ENCODE peak calls at places on chromosome 3, in seven cellular contexts. Q, G, C, T, E, U and F are unnamed samples.

GRCh38 chr3:48428863-48429415 is 947 bp downstream of the PLXNB1 start:
- DNase-seq in E (peak), T (peak), Q (no peak), G (peak), U (peak), C (peak), F (no peak)

GRCh38 chr3:51547274-51547673 is 8.8 kb downstream of the RAD54L2 start:
- DNase-seq in E (no peak), G (no peak), T (no peak), C (no peak), U (no peak), Q (no peak), F (no peak)

GRCh38 chr3:171049831-171050444 is 23.4 kb upstream of the SLC2A2 start:
- DNase-seq in C (peak), E (peak), G (peak), Q (peak), U (peak), T (peak), F (no peak)

GRCh38 chr3:129985113-129985512 is 10.6 kb downstream of the TRH start:
- DNase-seq in G (no peak), Q (no peak), C (no peak), E (no peak), U (no peak), T (no peak), F (no peak)

GRCh38 chr3:47890037-47890831 is 87.3 kb downstream of the DHX30 start:
- DNase-seq in T (peak), E (no peak), Q (no peak), U (peak), G (no peak), C (no peak), F (no peak)

GRCh38 chr3:167304077-167304476 is 76.0 kb downstream of the ZBBX start:
- DNase-seq in C (no peak), G (peak), Q (no peak), T (peak), U (peak), E (no peak), F (no peak)

GRCh38 chr3:160564949-160565441 is 376 bp downstream of the KPNA4 start:
- DNase-seq in U (peak), T (peak), C (peak), E (peak), G (peak), Q (peak), F (no peak)

GRCh38 chr3:44280631-44281030 is 38.9 kb downstream of the TOPAZ1 start:
- DNase-seq in G (no peak), U (peak), E (peak), T (no peak), C (no peak), Q (no peak), F (no peak)

GRCh38 chr3:151009430-151009829 is 36.9 kb upstream of the CLRN1 start:
- DNase-seq in T (no peak), Q (no peak), E (no peak), C (no peak), G (no peak), U (no peak), F (no peak)

GRCh38 chr3:52108302-52109232 is 45.7 kb downstream of the POC1A start:
- DNase-seq in C (peak), U (peak), E (peak), Q (no peak), T (no peak), G (peak), F (peak)

GRCh38 chr3:69009559-69010410 is 3.7 kb downstream of the EOGT start:
- DNase-seq in E (peak), T (peak), C (peak), G (no peak), U (peak), Q (no peak), F (no peak)

GRCh38 chr3:190435618-190436017 is 14.1 kb downstream of the TMEM207 start:
- DNase-seq in C (peak), Q (no peak), T (no peak), G (no peak), E (no peak), U (no peak), F (no peak)

GRCh38 chr3:50154840-50155490 is at the start of gene SEMA3F:
- DNase-seq in Q (peak), T (peak), C (peak), G (peak), E (peak), U (peak), F (no peak)
- TF ChIP-seq CTCF in Q (no peak), T (peak), C (no peak), G (no peak), E (no peak), U (peak), F (peak)

GRCh38 chr3:37028329-37028728 is 35.0 kb downstream of the MLH1 start:
- DNase-seq in G (peak), T (no peak), U (no peak), E (no peak), Q (no peak), C (no peak), F (no peak)

GRCh38 chr3:37025562-37026335 is 32.4 kb downstream of the MLH1 start:
- DNase-seq in Q (no peak), T (no peak), C (no peak), U (no peak), E (no peak), G (no peak), F (no peak)

GRCh38 chr3:37024820-37025405 is 31.6 kb downstream of the MLH1 start:
- DNase-seq in C (no peak), T (no peak), G (no peak), Q (peak), U (no peak), E (no peak), F (no peak)

GRCh38 chr3:37026851-37027250 is 33.5 kb downstream of the MLH1 start:
- DNase-seq in E (no peak), Q (no peak), G (no peak), T (no peak), U (no peak), C (no peak), F (no peak)

DNA sequence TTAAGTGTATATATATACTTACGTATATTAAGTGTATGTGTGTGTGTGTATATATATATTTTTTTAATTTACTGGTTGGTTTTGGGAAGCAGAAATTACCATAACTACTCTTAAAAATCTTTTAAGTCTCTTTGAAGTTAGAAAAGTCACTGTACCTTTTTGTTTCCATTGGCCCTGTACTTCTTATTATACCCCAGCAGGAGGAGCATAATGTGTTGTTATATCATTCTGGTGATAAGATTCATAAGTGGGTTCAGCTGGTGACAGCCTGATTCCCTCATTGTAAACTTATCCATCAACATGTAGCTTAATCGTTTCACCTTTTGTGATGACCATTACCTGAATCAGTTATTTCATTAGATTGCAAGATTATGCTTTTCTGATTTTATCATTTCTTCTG is 30.8 kb downstream of the MLH1 start:
- DNase-seq in C (peak), E (no peak), U (no peak), T (no peak), Q (peak), G (no peak), F (no peak)
- TF ChIP-seq CTCF in C (peak), E (no peak), U (no peak), T (peak), Q (peak), G (peak), F (peak)

GRCh38 chr3:147712357-147712756 is 303.2 kb downstream of the ZIC1 start:
- DNase-seq in Q (no peak), T (no peak), C (no peak), U (peak), G (no peak), E (peak), F (no peak)
- TF ChIP-seq CTCF in Q (no peak), T (peak), C (no peak), U (peak), G (no peak), E (no peak), F (no peak)

DNA sequence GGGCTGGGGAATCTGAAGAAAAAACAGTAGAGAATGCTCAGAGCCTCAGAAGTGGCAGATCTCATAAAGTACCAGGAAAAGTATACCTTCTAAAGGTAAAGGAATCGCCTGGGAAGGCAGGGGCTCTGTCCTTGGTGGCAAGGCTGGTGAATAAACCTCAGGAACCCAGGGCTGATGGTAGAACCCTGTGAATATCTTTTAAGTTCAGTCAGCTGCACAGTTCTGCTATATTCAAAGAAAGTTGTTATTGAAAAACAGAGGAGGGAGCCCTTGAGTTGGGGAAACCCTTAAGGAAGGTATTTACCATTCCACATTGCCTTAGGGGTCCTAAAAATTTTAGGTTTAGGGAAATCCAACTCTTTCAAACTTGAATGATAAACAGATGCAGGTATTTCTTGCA is 31.2 kb downstream of the ZPLD1 start:
- DNase-seq in G (no peak), T (no peak), Q (peak), E (no peak), U (peak), C (no peak), F (no peak)
- TF ChIP-seq CTCF in G (no peak), T (peak), Q (no peak), E (no peak), U (no peak), C (no peak), F (no peak)

GRCh38 chr3:29382845-29383244 is 102.0 kb downstream of the RBMS3 start:
- DNase-seq in G (no peak), T (no peak), U (no peak), Q (no peak), C (no peak), E (no peak), F (no peak)
- TF ChIP-seq CTCF in G (no peak), T (no peak), U (no peak), Q (no peak), C (no peak), E (no peak), F (no peak)

DNA sequence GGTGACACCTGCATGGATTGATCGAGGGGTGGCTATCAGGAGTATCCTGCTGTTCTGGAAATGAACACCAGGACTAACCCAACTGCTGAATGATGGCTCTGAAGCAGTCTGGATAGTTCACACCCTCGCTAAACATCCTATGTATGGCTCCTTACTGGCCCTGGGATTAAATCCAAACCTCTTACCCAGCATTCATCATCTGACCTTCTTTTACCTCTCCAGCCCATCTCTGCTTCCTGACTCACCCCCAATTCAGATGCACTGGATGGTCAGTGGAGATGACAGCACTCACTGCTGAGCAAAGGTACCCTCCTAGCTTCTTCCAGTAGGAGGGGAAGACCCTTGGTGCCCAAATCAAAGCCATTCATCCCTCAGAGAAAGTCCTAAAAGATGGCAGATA is 235.2 kb upstream of the TRIM42 start:
- DNase-seq in T (no peak), Q (no peak), E (no peak), G (no peak), C (no peak), U (no peak), F (no peak)
- TF ChIP-seq CTCF in T (no peak), Q (no peak), E (no peak), G (no peak), C (no peak), U (no peak), F (no peak)

DNA sequence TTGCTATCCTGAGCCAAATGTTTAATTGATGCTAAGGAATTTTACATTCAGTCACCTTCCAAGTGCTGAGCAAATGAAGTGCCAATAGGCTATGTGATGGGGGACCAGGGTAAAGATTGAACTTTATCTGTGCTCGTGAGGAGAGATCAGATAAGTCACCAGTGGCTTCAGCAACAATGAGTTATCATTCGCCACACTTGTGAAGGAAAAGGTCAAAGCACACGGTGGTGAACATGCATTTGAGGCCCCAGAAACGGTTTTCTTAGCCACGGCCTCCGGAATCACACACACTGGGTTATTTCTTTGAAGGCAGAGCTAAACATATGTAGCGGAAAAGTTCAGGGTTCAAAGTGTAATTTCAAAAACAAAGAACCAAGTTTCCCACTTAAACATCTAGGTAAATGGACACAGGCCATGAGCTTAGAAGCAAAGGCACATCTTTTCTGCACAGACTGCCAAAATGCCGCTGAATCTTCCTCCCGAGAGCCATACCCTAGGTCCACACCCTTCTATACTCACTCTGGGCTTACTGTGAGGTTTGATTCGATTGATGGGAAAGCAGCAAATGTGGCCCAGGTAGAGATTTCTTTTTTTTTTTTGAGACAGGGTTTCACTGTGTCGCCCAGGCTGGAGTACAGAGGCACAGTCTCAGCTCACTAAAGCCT is 268.5 kb downstream of the SHQ1 start:
- DNase-seq in C (no peak), E (no peak), Q (no peak), T (no peak), G (no peak), U (no peak), F (no peak)
- TF ChIP-seq CTCF in C (no peak), E (no peak), Q (no peak), T (no peak), G (no peak), U (no peak), F (no peak)

GRCh38 chr3:134448664-134449063 is 37.1 kb downstream of the ANAPC13 start:
- DNase-seq in U (no peak), E (no peak), G (no peak), C (no peak), Q (no peak), T (no peak), F (no peak)

GRCh38 chr3:134446800-134447199 is 39.0 kb downstream of the ANAPC13 start:
- DNase-seq in T (no peak), U (no peak), C (peak), Q (no peak), E (no peak), G (no peak), F (no peak)

GRCh38 chr3:134447371-134447770 is 38.4 kb downstream of the ANAPC13 start:
- DNase-seq in T (no peak), U (no peak), E (no peak), C (no peak), G (no peak), Q (no peak), F (no peak)

GRCh38 chr3:134449951-134450350 is 35.8 kb downstream of the ANAPC13 start:
- DNase-seq in G (no peak), Q (no peak), C (no peak), U (no peak), T (no peak), E (no peak), F (no peak)

GRCh38 chr3:134449277-134449676 is 36.5 kb downstream of the ANAPC13 start:
- DNase-seq in E (peak), Q (no peak), T (peak), G (no peak), C (peak), U (peak), F (no peak)
- TF ChIP-seq CTCF in E (no peak), Q (peak), T (peak), G (no peak), C (peak), U (peak), F (peak)